ENCODE peak calls at places on chromosomes 7 and 10, in ten cellular contexts. One of them, this sample, is unnamed.
A peak's percentile ranks its signal among the peaks of the same experiment; 100 is the strongest.

GRCh38 chr7:80145780-80146422 is 11.3 kb downstream of the GNAI1 start:
- DNase-seq in AG20443: peak; percentile 13
- DNase-seq in NCI-H1436: no peak
- DNase-seq in neural progenitor cell: no peak
- DNase-seq in renal cortical epithelial cell: peak; percentile 61
- DNase-seq in AG09319: peak; percentile 57
- DNase-seq in M059J: peak; percentile 84
- DNase-seq in RPMI8226: no peak
- DNase-seq in A549: no peak
- DNase-seq in psoas muscle: no peak
- DNase-seq in this sample: no peak

GRCh38 chr10:73095479-73096021 is 1.1 kb downstream of the P4HA1 start:
- DNase-seq in neural progenitor cell: peak; percentile 77
- DNase-seq in A549: peak; percentile 48
- DNase-seq in renal cortical epithelial cell: peak; percentile 50
- DNase-seq in M059J: peak; percentile 82
- DNase-seq in RPMI8226: peak; percentile 58
- DNase-seq in AG20443: peak; percentile 63
- DNase-seq in psoas muscle: no peak
- DNase-seq in AG09319: no peak
- DNase-seq in NCI-H1436: no peak
- DNase-seq in this sample: peak; percentile 59

GRCh38 chr10:42960491-42961155 is 116.2 kb upstream of the RET start:
- DNase-seq in NCI-H1436: no peak
- DNase-seq in psoas muscle: peak; percentile 69
- DNase-seq in AG20443: peak; percentile 55
- DNase-seq in neural progenitor cell: no peak
- DNase-seq in RPMI8226: peak; percentile 32
- DNase-seq in A549: no peak
- DNase-seq in M059J: peak; percentile 67
- DNase-seq in renal cortical epithelial cell: peak; percentile 16
- DNase-seq in AG09319: no peak
- DNase-seq in this sample: peak; percentile 28

GRCh38 chr7:133828906-133829305 is 298.2 kb upstream of the LRGUK start:
- DNase-seq in AG09319: no peak
- DNase-seq in A549: no peak
- DNase-seq in AG20443: no peak
- DNase-seq in RPMI8226: no peak
- DNase-seq in renal cortical epithelial cell: peak; percentile 46
- DNase-seq in NCI-H1436: no peak
- DNase-seq in M059J: peak; percentile 31
- DNase-seq in neural progenitor cell: no peak
- DNase-seq in psoas muscle: no peak
- DNase-seq in this sample: no peak

GRCh38 chr7:24965831-24966708 is 13.9 kb downstream of the OSBPL3 start:
- DNase-seq in AG20443: no peak
- DNase-seq in A549: no peak
- DNase-seq in M059J: peak; percentile 15
- DNase-seq in psoas muscle: no peak
- DNase-seq in renal cortical epithelial cell: peak; percentile 86
- DNase-seq in NCI-H1436: no peak
- DNase-seq in RPMI8226: peak; percentile 89
- DNase-seq in AG09319: no peak
- DNase-seq in neural progenitor cell: peak; percentile 21
- DNase-seq in this sample: no peak

GRCh38 chr10:63267414-63268138 is 134.4 kb downstream of the NRBF2 start:
- DNase-seq in neural progenitor cell: peak; percentile 43
- DNase-seq in RPMI8226: peak; percentile 38
- DNase-seq in AG20443: peak; percentile 50
- DNase-seq in renal cortical epithelial cell: peak; percentile 73
- DNase-seq in psoas muscle: no peak
- DNase-seq in AG09319: peak; percentile 40
- DNase-seq in M059J: peak; percentile 80
- DNase-seq in NCI-H1436: no peak
- DNase-seq in A549: peak; percentile 12
- DNase-seq in this sample: no peak

GRCh38 chr10:543131-543530 is 146.3 kb downstream of the DIP2C start:
- DNase-seq in AG20443: no peak
- DNase-seq in NCI-H1436: no peak
- DNase-seq in renal cortical epithelial cell: no peak
- DNase-seq in RPMI8226: no peak
- DNase-seq in A549: no peak
- DNase-seq in neural progenitor cell: no peak
- DNase-seq in M059J: no peak
- DNase-seq in AG09319: no peak
- DNase-seq in psoas muscle: no peak
- DNase-seq in this sample: no peak

GRCh38 chr7:23373151-23374004 is 74.2 kb downstream of the MALSU1 start:
- DNase-seq in A549: no peak
- DNase-seq in psoas muscle: no peak
- DNase-seq in RPMI8226: no peak
- DNase-seq in NCI-H1436: no peak
- DNase-seq in neural progenitor cell: no peak
- DNase-seq in renal cortical epithelial cell: no peak
- DNase-seq in AG09319: no peak
- DNase-seq in M059J: peak; percentile 55
- DNase-seq in AG20443: no peak
- DNase-seq in this sample: no peak

GRCh38 chr10:95605163-95605562 is 44.0 kb upstream of the SORBS1 start:
- DNase-seq in psoas muscle: no peak
- DNase-seq in RPMI8226: no peak
- DNase-seq in A549: no peak
- DNase-seq in renal cortical epithelial cell: no peak
- DNase-seq in M059J: no peak
- DNase-seq in NCI-H1436: no peak
- DNase-seq in AG20443: peak; percentile 29
- DNase-seq in neural progenitor cell: no peak
- DNase-seq in AG09319: no peak
- DNase-seq in this sample: no peak

GRCh38 chr10:99976886-99977391 is 32.8 kb downstream of the DNMBP start:
- DNase-seq in NCI-H1436: no peak
- DNase-seq in neural progenitor cell: no peak
- DNase-seq in psoas muscle: no peak
- DNase-seq in AG09319: peak; percentile 70
- DNase-seq in A549: peak; percentile 55
- DNase-seq in AG20443: peak; percentile 86
- DNase-seq in RPMI8226: no peak
- DNase-seq in renal cortical epithelial cell: peak; percentile 92
- DNase-seq in M059J: peak; percentile 97
- DNase-seq in this sample: no peak

GRCh38 chr10:86857097-86857825 is 100.2 kb downstream of the MMRN2 start:
- DNase-seq in AG09319: no peak
- DNase-seq in psoas muscle: no peak
- DNase-seq in neural progenitor cell: peak; percentile 36
- DNase-seq in NCI-H1436: no peak
- DNase-seq in RPMI8226: no peak
- DNase-seq in renal cortical epithelial cell: peak; percentile 41
- DNase-seq in M059J: peak; percentile 52
- DNase-seq in AG20443: peak; percentile 28
- DNase-seq in A549: no peak
- DNase-seq in this sample: no peak

GRCh38 chr10:7409732-7410168 is 1.1 kb downstream of the SFMBT2 start:
- DNase-seq in AG09319: no peak
- DNase-seq in A549: no peak
- DNase-seq in psoas muscle: no peak
- DNase-seq in AG20443: no peak
- DNase-seq in RPMI8226: peak; percentile 45
- DNase-seq in NCI-H1436: no peak
- DNase-seq in M059J: no peak
- DNase-seq in neural progenitor cell: peak; percentile 26
- DNase-seq in renal cortical epithelial cell: no peak
- DNase-seq in this sample: no peak

GRCh38 chr7:79211724-79212123 is 241.7 kb downstream of the MAGI2 start:
- DNase-seq in M059J: peak; percentile 32
- DNase-seq in neural progenitor cell: no peak
- DNase-seq in A549: no peak
- DNase-seq in renal cortical epithelial cell: peak; percentile 41
- DNase-seq in AG09319: no peak
- DNase-seq in AG20443: no peak
- DNase-seq in RPMI8226: no peak
- DNase-seq in psoas muscle: no peak
- DNase-seq in NCI-H1436: no peak
- DNase-seq in this sample: no peak

GRCh38 chr10:96714031-96714590 is 6.2 kb downstream of the PIK3AP1 start:
- DNase-seq in NCI-H1436: no peak
- DNase-seq in psoas muscle: no peak
- DNase-seq in M059J: peak; percentile 48
- DNase-seq in neural progenitor cell: no peak
- DNase-seq in A549: no peak
- DNase-seq in AG09319: no peak
- DNase-seq in AG20443: no peak
- DNase-seq in RPMI8226: no peak
- DNase-seq in renal cortical epithelial cell: peak; percentile 62
- DNase-seq in this sample: no peak

GRCh38 chr10:132519382-132520146 is 18.0 kb upstream of the INPP5A start:
- DNase-seq in AG20443: no peak
- DNase-seq in psoas muscle: peak; percentile 67
- DNase-seq in neural progenitor cell: no peak
- DNase-seq in NCI-H1436: no peak
- DNase-seq in renal cortical epithelial cell: no peak
- DNase-seq in AG09319: no peak
- DNase-seq in RPMI8226: no peak
- DNase-seq in M059J: no peak
- DNase-seq in A549: no peak
- DNase-seq in this sample: no peak

GRCh38 chr7:98618786-98619185 is 1.7 kb downstream of the NPTX2 start:
- DNase-seq in AG09319: no peak
- DNase-seq in RPMI8226: no peak
- DNase-seq in NCI-H1436: no peak
- DNase-seq in neural progenitor cell: no peak
- DNase-seq in A549: no peak
- DNase-seq in AG20443: no peak
- DNase-seq in renal cortical epithelial cell: no peak
- DNase-seq in psoas muscle: no peak
- DNase-seq in M059J: no peak
- DNase-seq in this sample: peak; percentile 71

GRCh38 chr10:17075510-17075909 is 54.1 kb downstream of the CUBN start:
- DNase-seq in NCI-H1436: no peak
- DNase-seq in AG20443: peak; percentile 56
- DNase-seq in AG09319: peak; percentile 87
- DNase-seq in A549: peak; percentile 28
- DNase-seq in renal cortical epithelial cell: peak; percentile 94
- DNase-seq in neural progenitor cell: no peak
- DNase-seq in M059J: peak; percentile 77
- DNase-seq in RPMI8226: no peak
- DNase-seq in psoas muscle: no peak
- DNase-seq in this sample: no peak

GRCh38 chr7:44587843-44588711 is 6.0 kb upstream of the TMED4 start:
- DNase-seq in A549: no peak
- DNase-seq in AG09319: no peak
- DNase-seq in psoas muscle: no peak
- DNase-seq in NCI-H1436: no peak
- DNase-seq in RPMI8226: peak; percentile 77
- DNase-seq in M059J: peak; percentile 69
- DNase-seq in renal cortical epithelial cell: peak; percentile 57
- DNase-seq in AG20443: no peak
- DNase-seq in neural progenitor cell: no peak
- DNase-seq in this sample: no peak

GRCh38 chr7:1858435-1859265 is 188.6 kb downstream of the ELFN1 start:
- DNase-seq in M059J: no peak
- DNase-seq in renal cortical epithelial cell: no peak
- DNase-seq in NCI-H1436: no peak
- DNase-seq in AG20443: no peak
- DNase-seq in AG09319: no peak
- DNase-seq in neural progenitor cell: no peak
- DNase-seq in psoas muscle: peak; percentile 39
- DNase-seq in RPMI8226: no peak
- DNase-seq in A549: no peak
- DNase-seq in this sample: peak; percentile 15

This sample was measured in right lobe of liver.